ENCODE peak calls at places on chromosomes 11 and 22, in six cellular contexts. One of them, this sample, is unnamed.
A peak's percentile ranks its signal among the peaks of the same experiment; 100 is the strongest.

GRCh38 chr11:106670069-106670468 is 348.2 kb downstream of the GUCY1A2 start:
- DNase-seq in fibroblast of lung: peak; percentile 73
- DNase-seq in body of pancreas: no peak
- DNase-seq in IMR-90: peak; percentile 4
- DNase-seq in mammary epithelial cell: no peak
- DNase-seq in bronchial epithelial cell: no peak
- DNase-seq in this sample: no peak

GRCh38 chr22:46953968-46954755 is 191.7 kb downstream of the TBC1D22A start:
- DNase-seq in fibroblast of lung: no peak
- DNase-seq in body of pancreas: no peak
- DNase-seq in IMR-90: peak; percentile 13
- DNase-seq in mammary epithelial cell: no peak
- DNase-seq in bronchial epithelial cell: no peak
- DNase-seq in this sample: no peak

GRCh38 chr11:125371451-125371935 is 124.6 kb downstream of the FEZ1 start:
- DNase-seq in fibroblast of lung: no peak
- DNase-seq in body of pancreas: no peak
- DNase-seq in IMR-90: no peak
- DNase-seq in mammary epithelial cell: no peak
- DNase-seq in bronchial epithelial cell: no peak
- DNase-seq in this sample: no peak

GRCh38 chr11:770642-771616 is 6.4 kb downstream of the GATD1 start:
- DNase-seq in fibroblast of lung: no peak
- DNase-seq in body of pancreas: no peak
- DNase-seq in IMR-90: no peak
- DNase-seq in mammary epithelial cell: no peak
- DNase-seq in bronchial epithelial cell: no peak
- DNase-seq in this sample: no peak

GRCh38 chr11:36349345-36350136 is 53.5 kb downstream of the PRR5L start:
- DNase-seq in fibroblast of lung: no peak
- DNase-seq in body of pancreas: no peak
- DNase-seq in IMR-90: no peak
- DNase-seq in mammary epithelial cell: no peak
- DNase-seq in bronchial epithelial cell: no peak
- DNase-seq in this sample: no peak

GRCh38 chr11:10725114-10725906 is 25.7 kb upstream of the CTR9 start:
- DNase-seq in fibroblast of lung: peak; percentile 97
- DNase-seq in body of pancreas: no peak
- DNase-seq in IMR-90: peak; percentile 86
- DNase-seq in mammary epithelial cell: peak; percentile 96
- DNase-seq in bronchial epithelial cell: peak; percentile 94
- DNase-seq in this sample: no peak

GRCh38 chr11:45031912-45032519 is 81.3 kb upstream of the TP53I11 start:
- DNase-seq in fibroblast of lung: no peak
- DNase-seq in body of pancreas: no peak
- DNase-seq in IMR-90: no peak
- DNase-seq in mammary epithelial cell: no peak
- DNase-seq in bronchial epithelial cell: no peak
- DNase-seq in this sample: no peak

GRCh38 chr22:32632650-32633049 is 158.0 kb downstream of the FBXO7 start:
- DNase-seq in fibroblast of lung: no peak
- DNase-seq in body of pancreas: no peak
- DNase-seq in IMR-90: no peak
- DNase-seq in mammary epithelial cell: no peak
- DNase-seq in bronchial epithelial cell: no peak
- DNase-seq in this sample: no peak

GRCh38 chr11:35010656-35011055 is 94.2 kb downstream of the PDHX start:
- DNase-seq in fibroblast of lung: no peak
- DNase-seq in body of pancreas: no peak
- DNase-seq in IMR-90: no peak
- DNase-seq in mammary epithelial cell: no peak
- DNase-seq in bronchial epithelial cell: no peak
- DNase-seq in this sample: no peak

DNA sequence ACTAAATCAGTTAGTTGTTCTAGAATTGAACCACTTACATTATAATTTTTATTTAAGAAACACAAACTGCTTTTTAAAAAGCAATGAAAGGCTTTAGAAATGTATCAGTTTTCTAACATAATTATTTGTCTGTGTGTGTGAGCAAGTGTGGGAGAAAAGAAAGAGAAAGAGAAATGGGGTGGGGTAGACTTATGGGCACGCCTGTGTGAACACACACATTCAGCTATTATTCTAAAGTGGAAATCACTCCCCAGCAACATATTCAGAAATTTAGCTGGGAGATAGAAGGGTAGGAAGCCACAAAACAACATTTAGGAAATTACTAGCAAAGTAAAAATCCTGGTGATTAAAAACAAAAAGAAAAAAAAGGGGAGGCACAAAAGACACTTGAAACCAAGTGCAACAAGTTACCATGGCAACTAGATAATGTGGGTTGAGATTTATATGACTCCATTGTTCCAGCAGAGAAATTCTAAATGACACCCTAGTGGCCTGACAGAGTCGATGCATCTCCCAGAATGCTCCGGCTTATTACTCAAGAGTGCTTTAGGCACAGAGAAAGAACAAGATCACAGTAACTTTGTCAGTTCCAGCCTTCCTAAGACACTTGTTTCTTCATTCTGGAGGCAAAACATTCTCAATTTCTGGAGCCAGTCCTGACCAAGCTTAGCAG is 444.6 kb downstream of the DLG2 start:
- DNase-seq in fibroblast of lung: peak; percentile 75
- DNase-seq in body of pancreas: no peak
- DNase-seq in IMR-90: peak; percentile 35
- DNase-seq in mammary epithelial cell: peak; percentile 14
- DNase-seq in bronchial epithelial cell: peak; percentile 22
- DNase-seq in this sample: peak; percentile 0
- TF ChIP-seq CTCF in fibroblast of lung: peak; percentile 19
- TF ChIP-seq CTCF in body of pancreas: peak; percentile 17
- TF ChIP-seq CTCF in IMR-90: peak; percentile 31
- TF ChIP-seq CTCF in mammary epithelial cell: peak; percentile 48
- TF ChIP-seq CTCF in bronchial epithelial cell: peak; percentile 45
- TF ChIP-seq CTCF in this sample: no peak

DNA sequence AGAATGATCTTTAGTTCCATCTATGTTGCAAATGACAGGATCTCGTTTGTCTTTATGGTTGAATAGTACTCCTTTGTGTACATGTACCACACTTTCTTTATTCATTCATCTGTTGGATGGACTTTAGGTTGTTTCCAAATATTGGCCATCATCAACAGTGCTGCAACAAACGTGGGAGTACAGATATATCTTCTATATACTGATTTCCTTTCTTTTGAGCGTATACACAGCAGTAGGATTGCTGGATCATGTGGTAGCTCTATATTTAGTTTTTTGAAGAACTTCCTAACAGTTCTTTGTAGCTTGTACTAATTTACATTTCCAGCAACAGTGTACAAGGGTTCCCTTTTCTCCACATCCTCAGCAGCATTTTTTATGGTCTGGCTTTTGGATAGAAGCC is 407.5 kb upstream of the ANO5 start:
- DNase-seq in fibroblast of lung: no peak
- DNase-seq in body of pancreas: no peak
- DNase-seq in IMR-90: no peak
- DNase-seq in mammary epithelial cell: no peak
- DNase-seq in bronchial epithelial cell: no peak
- DNase-seq in this sample: no peak
- H3K4me3 ChIP-seq in fibroblast of lung: no peak overlapping the region
- H3K4me3 ChIP-seq in body of pancreas: no peak overlapping the region
- H3K4me3 ChIP-seq in IMR-90: no peak overlapping the region
- H3K4me3 ChIP-seq in mammary epithelial cell: no peak overlapping the region
- H3K4me3 ChIP-seq in bronchial epithelial cell: no peak overlapping the region
- H3K4me3 ChIP-seq in this sample: no peak overlapping the region

GRCh38 chr11:65710424-65710823 is 1.6 kb upstream of the KAT5 start:
- DNase-seq in fibroblast of lung: no peak
- DNase-seq in body of pancreas: no peak
- DNase-seq in IMR-90: no peak
- DNase-seq in mammary epithelial cell: peak; percentile 6
- DNase-seq in bronchial epithelial cell: peak; percentile 15
- DNase-seq in this sample: no peak
- TF ChIP-seq CTCF in fibroblast of lung: no peak
- TF ChIP-seq CTCF in body of pancreas: no peak
- TF ChIP-seq CTCF in IMR-90: no peak
- TF ChIP-seq CTCF in mammary epithelial cell: no peak
- TF ChIP-seq CTCF in bronchial epithelial cell: no peak
- TF ChIP-seq CTCF in this sample: no peak

GRCh38 chr11:120919045-120919444 is 104.9 kb upstream of the TBCEL start:
- DNase-seq in fibroblast of lung: no peak
- DNase-seq in body of pancreas: no peak
- DNase-seq in IMR-90: no peak
- DNase-seq in mammary epithelial cell: no peak
- DNase-seq in bronchial epithelial cell: no peak
- DNase-seq in this sample: no peak
- H3K4me3 ChIP-seq in fibroblast of lung: no peak overlapping the region
- H3K4me3 ChIP-seq in body of pancreas: no peak overlapping the region
- H3K4me3 ChIP-seq in IMR-90: no peak overlapping the region
- H3K4me3 ChIP-seq in mammary epithelial cell: no peak overlapping the region
- H3K4me3 ChIP-seq in bronchial epithelial cell: no peak overlapping the region
- H3K4me3 ChIP-seq in this sample: no peak overlapping the region

This sample was measured in HFF-Myc.